ENCODE peak calls at places on chromosome 18, in six cellular contexts. L is right atrium auricular region, Q is fibroblast of mammary gland, Y is sigmoid colon, J is AG04450, V is astrocyte of the spinal cord. R is an unnamed sample.

GRCh38 chr18:8609711-8610441 is 639 bp downstream of the RAB12 start:
- DNase-seq in L (no peak), Q (no peak), Y (peak), J (no peak), V (no peak), R (no peak)

GRCh38 chr18:49664086-49664890 is 102.4 kb downstream of the LIPG start:
- DNase-seq in L (no peak), Q (no peak), Y (peak), J (no peak), V (no peak), R (no peak)

GRCh38 chr18:9466911-9467310 is 8.4 kb upstream of the RALBP1 start:
- DNase-seq in L (no peak), Q (peak), Y (no peak), J (no peak), V (no peak), R (no peak)

GRCh38 chr18:50805732-50806131 is 14.1 kb downstream of the MRO start:
- DNase-seq in L (no peak), Q (peak), Y (no peak), J (no peak), V (no peak), R (no peak)

GRCh38 chr18:77102246-77103040 is 30.1 kb downstream of the MBP start:
- DNase-seq in L (no peak), Q (peak), Y (no peak), J (peak), V (peak), R (no peak)

GRCh38 chr18:6719098-6719913 is 10.2 kb upstream of the ARHGAP28 start:
- DNase-seq in L (no peak), Q (no peak), Y (no peak), J (no peak), V (no peak), R (no peak)

GRCh38 chr18:62827397-62827796 is 112.1 kb downstream of the PHLPP1 start:
- DNase-seq in L (no peak), Q (no peak), Y (no peak), J (no peak), V (no peak), R (no peak)

GRCh38 chr18:808086-808485 is 4.0 kb downstream of the YES1 start:
- DNase-seq in L (no peak), Q (peak), Y (no peak), J (peak), V (peak), R (no peak)

GRCh38 chr18:74446631-74447403 is 10.3 kb downstream of the DIPK1C start:
- DNase-seq in L (peak), Q (no peak), Y (no peak), J (no peak), V (no peak), R (no peak)

GRCh38 chr18:74380916-74381315 is 65.3 kb downstream of the C18orf63 start:
- DNase-seq in L (peak), Q (no peak), Y (no peak), J (no peak), V (no peak), R (no peak)

GRCh38 chr18:23138470-23138869 is 3.2 kb downstream of the CABLES1 start:
- DNase-seq in L (no peak), Q (no peak), Y (no peak), J (no peak), V (no peak), R (no peak)

DNA sequence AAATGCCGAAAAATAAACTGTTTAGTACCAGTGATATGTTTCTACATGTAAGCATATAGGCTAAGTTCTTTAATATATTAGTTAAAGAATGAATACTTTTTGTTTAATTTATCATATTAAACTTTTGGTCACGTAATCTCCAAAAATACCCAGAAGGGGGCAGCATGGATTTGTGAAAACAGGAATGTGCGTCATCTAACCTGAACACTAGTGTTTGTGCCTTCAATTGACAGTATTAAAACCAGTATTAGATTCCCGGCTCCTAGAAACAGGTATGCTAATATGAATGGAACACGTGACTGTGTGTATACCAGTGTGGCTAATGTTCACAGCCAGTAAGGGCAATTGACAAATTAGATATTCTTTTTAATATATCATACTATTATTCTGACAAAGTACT is 51.8 kb downstream of the WDR7 start:
- DNase-seq in L (no peak), Q (peak), Y (no peak), J (no peak), V (peak), R (no peak)
- TF ChIP-seq CTCF in L (no peak), Q (peak), Y (no peak), J (peak), V (peak), R (peak)

GRCh38 chr18:41373612-41374011 is 581.4 kb upstream of the PIK3C3 start:
- DNase-seq in L (no peak), Q (no peak), Y (no peak), J (no peak), V (no peak), R (no peak)

GRCh38 chr18:41378628-41379027 is 576.4 kb upstream of the PIK3C3 start:
- DNase-seq in L (no peak), Q (peak), Y (no peak), J (peak), V (peak), R (no peak)
- TF ChIP-seq CTCF in L (no peak), Q (peak), Y (no peak), J (peak), V (peak), R (peak)

GRCh38 chr18:32902566-32903330 is 129.9 kb upstream of the KLHL14 start:
- DNase-seq in L (no peak), Q (no peak), Y (no peak), J (no peak), V (no peak), R (no peak)

GRCh38 chr18:32896781-32897547 is 124.1 kb upstream of the KLHL14 start:
- DNase-seq in L (no peak), Q (peak), Y (no peak), J (no peak), V (no peak), R (no peak)

GRCh38 chr18:32893915-32894314 is 121.1 kb upstream of the KLHL14 start:
- DNase-seq in L (no peak), Q (peak), Y (no peak), J (no peak), V (no peak), R (no peak)

GRCh38 chr18:32899819-32900218 is 127.0 kb upstream of the KLHL14 start:
- DNase-seq in L (no peak), Q (peak), Y (no peak), J (no peak), V (no peak), R (no peak)
- TF ChIP-seq CTCF in L (no peak), Q (peak), Y (no peak), J (peak), V (peak), R (peak)

GRCh38 chr18:46587568-46587967 is 69.5 kb downstream of the LOXHD1 start:
- DNase-seq in L (no peak), Q (no peak), Y (no peak), J (no peak), V (no peak), R (no peak)

GRCh38 chr18:46581648-46582047 is 75.4 kb downstream of the LOXHD1 start:
- DNase-seq in L (no peak), Q (no peak), Y (no peak), J (no peak), V (no peak), R (no peak)

GRCh38 chr18:46588971-46589660 is 67.9 kb downstream of the LOXHD1 start:
- DNase-seq in L (no peak), Q (no peak), Y (no peak), J (no peak), V (no peak), R (no peak)

GRCh38 chr18:46578987-46579386 is 78.0 kb downstream of the LOXHD1 start:
- DNase-seq in L (no peak), Q (no peak), Y (no peak), J (no peak), V (no peak), R (no peak)

GRCh38 chr18:46583711-46584110 is 73.3 kb downstream of the LOXHD1 start:
- DNase-seq in L (no peak), Q (no peak), Y (no peak), J (no peak), V (no peak), R (no peak)
- TF ChIP-seq CTCF in L (no peak), Q (no peak), Y (no peak), J (no peak), V (no peak), R (no peak)

DNA sequence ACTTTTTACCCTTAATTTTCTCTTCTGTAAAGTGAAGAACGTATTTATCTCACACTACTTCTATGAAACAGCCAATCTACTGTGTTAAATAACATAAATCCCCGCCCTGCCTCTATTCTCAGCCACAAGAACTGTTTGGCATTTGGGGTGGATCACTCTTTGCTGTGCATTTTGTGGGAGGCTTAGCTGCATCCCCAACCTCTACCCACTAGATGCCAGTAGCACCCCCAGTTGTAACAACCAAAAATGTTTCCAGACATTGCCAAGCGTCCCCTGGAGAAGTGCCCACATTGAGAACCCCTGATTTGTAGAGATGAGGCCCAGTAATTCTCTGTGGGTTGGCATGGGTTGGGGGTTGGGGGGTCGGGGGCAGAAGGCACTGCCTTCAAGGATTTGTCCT is 94.7 kb upstream of the BOD1L2 start:
- DNase-seq in L (no peak), Q (no peak), Y (no peak), J (no peak), V (no peak), R (no peak)
- TF ChIP-seq CTCF in L (no peak), Q (no peak), Y (no peak), J (no peak), V (no peak), R (no peak)

GRCh38 chr18:56323673-56324072 is 314.7 kb downstream of the TXNL1 start:
- DNase-seq in L (no peak), Q (no peak), Y (no peak), J (no peak), V (no peak), R (no peak)
- TF ChIP-seq CTCF in L (no peak), Q (no peak), Y (no peak), J (no peak), V (no peak), R (no peak)

GRCh38 chr18:67669993-67670671 is 153.6 kb upstream of the DSEL start:
- DNase-seq in L (no peak), Q (peak), Y (no peak), J (peak), V (peak), R (no peak)

GRCh38 chr18:67661555-67661954 is 145.0 kb upstream of the DSEL start:
- DNase-seq in L (no peak), Q (no peak), Y (no peak), J (no peak), V (no peak), R (no peak)

GRCh38 chr18:67662996-67663395 is 146.5 kb upstream of the DSEL start:
- DNase-seq in L (no peak), Q (no peak), Y (no peak), J (no peak), V (no peak), R (no peak)

GRCh38 chr18:67665266-67665665 is 148.7 kb upstream of the DSEL start:
- DNase-seq in L (no peak), Q (peak), Y (no peak), J (no peak), V (peak), R (no peak)
- TF ChIP-seq CTCF in L (no peak), Q (no peak), Y (no peak), J (no peak), V (no peak), R (no peak)

DNA sequence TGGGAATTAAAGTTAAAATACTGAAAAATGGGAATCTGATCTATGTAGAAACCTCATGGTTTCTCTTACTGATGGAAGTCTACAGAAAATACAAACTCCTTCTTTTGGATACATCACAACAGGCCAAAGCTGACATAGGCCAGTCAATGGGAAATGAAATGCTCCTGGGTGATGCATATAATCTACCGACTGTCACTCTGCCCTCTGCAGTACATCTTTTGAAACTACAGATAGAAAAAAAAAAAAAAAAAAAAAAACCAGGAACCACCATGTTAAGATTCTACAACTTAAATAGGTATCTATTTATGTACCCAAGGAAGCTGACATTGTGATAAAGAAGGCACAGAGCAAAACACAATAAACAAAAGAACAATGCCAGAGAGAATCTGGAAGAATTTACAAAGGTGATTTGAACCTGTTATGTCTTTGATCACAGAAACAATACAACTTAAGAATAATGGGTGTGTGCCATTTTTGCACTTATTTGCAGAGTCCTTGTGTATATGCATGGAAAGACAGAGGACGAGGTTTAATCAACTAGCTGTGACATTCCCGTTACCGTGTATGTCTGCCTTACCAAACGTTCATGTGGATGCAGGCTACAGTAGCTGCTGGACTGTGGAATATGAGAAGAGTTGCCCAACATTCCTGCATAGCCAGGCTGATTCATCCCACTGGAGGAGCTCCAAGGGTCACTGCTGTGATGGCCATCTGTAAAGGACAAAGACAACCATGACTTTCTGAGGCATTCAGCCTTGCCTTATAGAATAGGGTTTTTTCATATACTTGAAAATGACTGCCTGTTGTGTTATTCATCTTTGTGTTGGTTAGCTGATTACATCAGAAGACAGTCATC is 312.7 kb downstream of the TCF4 start:
- DNase-seq in L (peak), Q (peak), Y (no peak), J (peak), V (peak), R (no peak)
- TF ChIP-seq CTCF in L (no peak), Q (peak), Y (no peak), J (peak), V (peak), R (peak)

R was measured in chondrocyte.